ENCODE peak calls at places on chromosomes 6 and 20, in five cellular contexts. H is CD8-positive, alpha-beta T cell; W is GM23338; K is heart left ventricle; V is cardiac muscle cell. S is an unnamed sample. For H3K27me3, the result is how much of the 10 kb centered on the place peaks cover.

GRCh38 chr6:109770047-109770446 is 79.0 kb downstream of the FIG4 start:
- DNase-seq in H (no peak), V (no peak), W (no peak), K (no peak), S (no peak)

GRCh38 chr6:99297006-99297405 is 52.5 kb downstream of the FAXC start:
- DNase-seq in H (no peak), K (no peak), V (no peak), W (no peak), S (no peak)

GRCh38 chr6:76708641-76709331 is 636.3 kb upstream of the IMPG1 start:
- DNase-seq in V (no peak), H (no peak), W (peak), K (no peak), S (no peak)

GRCh38 chr6:11179978-11180303 is 52.5 kb downstream of the NEDD9 start:
- DNase-seq in H (no peak), W (no peak), K (no peak), V (no peak), S (no peak)

GRCh38 chr6:41344865-41345264 is 9.5 kb downstream of the NCR2 start:
- DNase-seq in W (no peak), K (no peak), V (no peak), H (peak), S (no peak)

GRCh38 chr6:43276180-43277082 is 21.6 kb upstream of the SLC22A7 start:
- DNase-seq in H (peak), W (peak), K (no peak), V (no peak), S (peak)

GRCh38 chr6:44237021-44237812 is 9.7 kb upstream of the HSP90AB1 start:
- DNase-seq in K (peak), W (peak), H (peak), V (peak), S (peak)

GRCh38 chr6:160042788-160043301 is 74.0 kb downstream of the IGF2R start:
- DNase-seq in V (no peak), H (no peak), K (no peak), W (no peak), S (no peak)

GRCh38 chr6:26270903-26271639 is 93.9 kb upstream of the BTN3A2 start:
- DNase-seq in K (no peak), V (peak), H (peak), W (peak), S (peak)

GRCh38 chr6:157273756-157274088 is 49.6 kb downstream of the TMEM242 start:
- DNase-seq in H (peak), V (peak), K (peak), W (peak), S (peak)

GRCh38 chr6:166344240-166344639 is 1.9 kb upstream of the SFT2D1 start:
- DNase-seq in V (no peak), H (no peak), W (peak), K (no peak), S (no peak)

GRCh38 chr6:134750669-134751068 is 199.2 kb downstream of the ALDH8A1 start:
- DNase-seq in K (no peak), V (no peak), W (no peak), H (no peak), S (no peak)

GRCh38 chr20:51369503-51369902 is 173.0 kb downstream of the NFATC2 start:
- DNase-seq in K (no peak), H (no peak), V (no peak), W (no peak), S (no peak)

GRCh38 chr6:155248021-155249001 is 15.5 kb upstream of the CLDN20 start:
- DNase-seq in K (no peak), W (peak), H (peak), V (peak), S (peak)

GRCh38 chr6:112691289-112691688 is 344.2 kb downstream of the RFPL4B start:
- DNase-seq in W (no peak), H (no peak), K (no peak), V (no peak), S (no peak)

GRCh38 chr6:134520181-134521115 is 202.5 kb upstream of the SGK1 start:
- DNase-seq in W (no peak), K (no peak), H (no peak), V (no peak), S (no peak)

GRCh38 chr6:161940519-161940918 is 666.7 kb upstream of the AGPAT4 start:
- DNase-seq in H (no peak), W (no peak), V (no peak), K (no peak), S (no peak)

GRCh38 chr6:166413491-166413951 is 30.8 kb upstream of the MPC1 start:
- DNase-seq in H (no peak), V (no peak), W (no peak), K (no peak), S (no peak)

GRCh38 chr20:63697357-63697867 is 960 bp downstream of the TNFRSF6B start:
- DNase-seq in W (no peak), H (no peak), K (peak), V (no peak), S (peak)

GRCh38 chr20:20060234-20060998 is 8.1 kb downstream of the CFAP61 start:
- DNase-seq in H (no peak), W (no peak), V (no peak), K (no peak), S (no peak)

GRCh38 chr6:7195330-7196018 is 87.7 kb downstream of the RREB1 start:
- DNase-seq in H (no peak), W (peak), V (no peak), K (no peak), S (no peak)

GRCh38 chr6:137522399-137522798 is 28.2 kb upstream of the OLIG3 start:
- DNase-seq in V (no peak), K (no peak), H (no peak), W (no peak), S (no peak)

GRCh38 chr6:118218156-118218555 is 311.1 kb downstream of the SLC35F1 start:
- DNase-seq in K (peak), H (no peak), V (peak), W (no peak), S (no peak)

GRCh38 chr6:161917645-161918044 is 643.8 kb upstream of the AGPAT4 start:
- DNase-seq in W (no peak), K (no peak), V (no peak), H (no peak), S (no peak)

GRCh38 chr6:125986956-125987617 is 747 bp downstream of the TRMT11 start:
- DNase-seq in V (no peak), K (no peak), H (no peak), W (peak), S (peak)

GRCh38 chr6:25404693-25405169 is 125.6 kb downstream of the CARMIL1 start:
- DNase-seq in W (no peak), K (no peak), H (peak), V (no peak), S (no peak)

GRCh38 chr6:73349311-73349710 is 4.8 kb downstream of the DPPA5 start:
- DNase-seq in K (no peak), H (no peak), W (peak), V (no peak), S (peak)

GRCh38 chr20:3749689-3750639 is 17.5 kb downstream of the HSPA12B start:
- DNase-seq in W (peak), H (no peak), V (peak), K (no peak), S (peak)

GRCh38 chr6:1678201-1678600 is 68.5 kb downstream of the FOXC1 start:
- DNase-seq in V (no peak), W (peak), H (no peak), K (no peak), S (peak)

GRCh38 chr6:4287811-4288244 is 152.5 kb upstream of the ECI2 start:
- DNase-seq in V (no peak), W (no peak), K (peak), H (no peak), S (peak)

GRCh38 chr20:24469116-24470030 is at the start of gene SYNDIG1:
- DNase-seq in H (no peak), V (peak), W (peak), K (peak), S (peak)

GRCh38 chr20:1465470-1466210 is 1.0 kb downstream of the NSFL1C start:
- DNase-seq in H (no peak), K (no peak), W (peak), V (no peak), S (no peak)

GRCh38 chr6:90714319-90714718 is 127.4 kb upstream of the MAP3K7 start:
- DNase-seq in H (no peak), K (no peak), W (no peak), V (no peak), S (no peak)

GRCh38 chr6:41286544-41287346 is at the start of gene TREM1:
- DNase-seq in W (peak), K (peak), V (no peak), H (no peak), S (no peak)

GRCh38 chr6:169833258-169833794 is 81.9 kb downstream of the ERMARD start:
- DNase-seq in W (no peak), H (no peak), V (no peak), K (no peak), S (peak)

GRCh38 chr6:112557961-112558360 is 210.8 kb downstream of the RFPL4B start:
- DNase-seq in W (no peak), V (no peak), H (no peak), K (no peak), S (no peak)

GRCh38 chr20:21698494-21699215 is 6.8 kb upstream of the PAX1 start:
- DNase-seq in K (no peak), W (peak), V (no peak), H (no peak), S (no peak)

GRCh38 chr20:8749986-8750385 is 318.9 kb upstream of the PLCB4 start:
- DNase-seq in H (no peak), W (no peak), K (no peak), V (no peak), S (no peak)

GRCh38 chr6:33029297-33030184 is 20.1 kb upstream of the HLA-DOA start:
- DNase-seq in H (no peak), K (no peak), V (peak), W (peak), S (no peak)

DNA sequence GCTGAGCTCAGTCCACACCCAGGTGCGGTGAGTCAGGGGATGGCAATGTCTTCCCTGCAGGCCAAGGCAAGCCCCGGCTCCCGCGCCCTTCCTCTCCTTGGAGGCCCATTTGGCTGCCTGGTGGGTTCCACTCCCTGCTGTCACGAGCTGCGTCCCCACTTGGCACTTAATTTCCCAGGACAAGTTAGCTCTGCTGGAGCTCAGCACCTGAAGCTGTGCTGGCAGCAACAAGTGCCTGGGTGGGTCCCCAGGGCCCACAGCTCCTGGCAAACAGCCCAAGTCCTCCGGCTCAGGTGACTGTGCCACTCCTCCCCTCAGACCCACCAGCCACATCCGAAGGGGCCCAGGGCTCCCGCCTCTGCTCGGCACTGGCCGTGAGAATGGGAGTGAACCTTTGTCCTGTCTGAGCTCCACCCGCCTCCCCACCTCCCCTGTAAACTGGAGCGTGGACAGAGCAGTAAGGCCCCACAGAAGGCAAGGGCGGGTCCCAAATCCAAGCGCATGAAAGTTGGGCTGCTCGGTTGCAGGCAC is 16.9 kb downstream of the LAMA5 start:
- DNase-seq in V (no peak), K (peak), H (no peak), W (no peak), S (no peak)
- H3K4me3 ChIP-seq in V (no peak), K (no peak), H (no peak), W (no peak), S (no peak)

DNA sequence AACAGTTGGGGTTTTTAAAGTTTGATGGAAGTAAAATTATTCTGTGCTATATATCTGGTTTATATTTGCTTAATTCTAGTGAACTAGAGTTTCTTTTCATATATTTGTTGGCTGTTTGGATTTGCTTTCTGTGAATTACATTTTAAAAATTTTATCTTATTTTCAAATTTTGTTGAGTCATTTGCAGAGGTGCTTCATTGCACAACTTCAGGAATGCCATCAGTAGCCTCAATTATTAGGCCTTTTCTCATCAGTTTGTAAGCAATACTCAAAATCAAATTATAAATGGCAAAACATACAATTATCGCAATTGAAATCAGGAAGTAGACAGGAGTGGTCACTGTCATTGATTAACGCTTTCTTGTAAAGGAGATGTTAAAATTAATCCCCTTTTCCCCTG is 96.9 kb downstream of the UBE3D start:
- DNase-seq in H (no peak), W (no peak), K (no peak), V (no peak), S (no peak)
- H3K27me3 ChIP-seq in H (under half), W (under half), K (under half), V (under half), S (under half)

GRCh38 chr20:33537608-33538007 is 47.7 kb downstream of the CBFA2T2 start:
- DNase-seq in K (no peak), W (no peak), V (no peak), H (no peak), S (no peak)
- H3K4me3 ChIP-seq in K (no peak), W (no peak), V (no peak), H (no peak), S (no peak)

GRCh38 chr6:28775052-28775376 is 148.8 kb downstream of the TRIM27 start:
- DNase-seq in H (no peak), K (no peak), W (no peak), V (no peak), S (no peak)
- H3K27me3 ChIP-seq in H (half or more), K (half or more), W (half or more), V (half or more), S (half or more)

GRCh38 chr6:5866547-5867051 is 140.1 kb downstream of the NRN1 start:
- DNase-seq in H (no peak), W (no peak), K (no peak), V (no peak), S (no peak)
- H3K4me3 ChIP-seq in H (peak), W (no peak), K (peak), V (no peak), S (no peak)

DNA sequence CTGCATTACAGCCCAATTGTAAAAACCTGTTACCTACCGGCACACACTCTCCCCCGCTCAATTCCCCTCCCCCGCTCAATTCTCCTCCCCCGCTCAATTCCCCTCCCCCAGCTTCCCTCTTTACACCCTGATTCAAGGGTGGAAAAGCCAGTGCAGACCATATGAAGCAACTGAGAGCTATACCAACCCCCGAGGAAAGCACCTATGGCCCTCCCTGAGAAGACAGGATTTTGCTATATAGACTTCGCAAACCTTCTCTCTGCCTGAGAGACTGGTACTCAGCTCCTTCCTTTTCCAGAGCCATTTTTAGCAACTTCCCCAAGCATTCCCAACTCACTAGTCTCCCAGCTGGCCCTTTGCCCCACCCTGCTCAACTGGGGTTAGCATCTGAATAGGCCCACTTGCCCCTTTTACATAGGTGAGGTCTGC is 7.6 kb downstream of the GNAS-AS1 start:
- DNase-seq in K (no peak), V (no peak), W (peak), H (no peak), S (peak)
- H3K27me3 ChIP-seq in K (under half), V (half or more), W (under half), H (under half), S (under half)